ENCODE peak calls at places on chromosome 11, in six cellular contexts. Q is activated effector memory CD4-positive, alpha-beta T cell treated with anti-CD3 and anti-CD28 coated beads, Interleukin-2, amount 50 U/mL, for 16 hours; D is activated T-cell treated with anti-CD3 and anti-CD28 coated beads for 48 hours; W is endodermal cell; O is brain microvascular endothelial cell; S is stimulated activated CD8-positive, alpha-beta memory T cell treated with anti-CD3 and anti-CD28 coated beads, Interleukin-15, amount 100 ng/mL, for 4 hours. L is an unnamed sample.
A peak's percentile ranks its signal among the peaks of the same experiment; 100 is the strongest.

GRCh38 chr11:19027829-19028595 is 32.5 kb downstream of the MRGPRX2 start:
- DNase-seq in O (peak; percentile 31), D (no peak), W (no peak), S (no peak), Q (no peak), L (no peak)

GRCh38 chr11:124898711-124899110 is 1.0 kb upstream of the ROBO4 start:
- DNase-seq in D (no peak), Q (no peak), O (no peak), W (peak; percentile 65), S (no peak), L (no peak)

GRCh38 chr11:70758206-70758605 is 359.9 kb downstream of the CTTN start:
- DNase-seq in D (no peak), Q (no peak), O (no peak), S (no peak), W (peak; percentile 36), L (no peak)

GRCh38 chr11:31487848-31488247 is 21.6 kb downstream of the IMMP1L start:
- DNase-seq in O (peak; percentile 51), D (no peak), S (no peak), Q (no peak), W (no peak), L (no peak)

GRCh38 chr11:35139883-35140282 is 912 bp downstream of the CD44 start:
- DNase-seq in Q (no peak), O (no peak), D (no peak), S (no peak), W (no peak), L (no peak)

GRCh38 chr11:2378527-2379210 is 1.6 kb downstream of the CD81 start:
- DNase-seq in Q (no peak), W (no peak), O (no peak), S (no peak), D (no peak), L (no peak)

GRCh38 chr11:125091247-125091876 is 20.1 kb downstream of the TMEM218 start:
- DNase-seq in W (peak; percentile 87), O (peak; percentile 51), S (no peak), D (no peak), Q (no peak), L (no peak)

GRCh38 chr11:62487698-62488551 is 58.7 kb downstream of the AHNAK start:
- DNase-seq in S (no peak), D (no peak), O (no peak), W (no peak), Q (no peak), L (no peak)

GRCh38 chr11:22807855-22808558 is 21.6 kb downstream of the SVIP start:
- DNase-seq in D (no peak), S (no peak), Q (no peak), W (no peak), O (no peak), L (no peak)